ENCODE peak calls at places on chromosomes 5 and 9, in eight cellular contexts. Y, F, A, P, Z, S, N and R are unnamed samples.

GRCh38 chr5:58681943-58682342 is 99.1 kb downstream of the RAB3C start:
- DNase-seq in A (peak), N (no peak), Z (no peak), S (no peak), F (no peak), Y (no peak), P (no peak), R (no peak)

GRCh38 chr9:95211028-95211427 is 106.5 kb downstream of the FANCC start:
- DNase-seq in S (no peak), P (peak), Y (no peak), A (no peak), F (no peak), N (no peak), Z (no peak), R (no peak)

GRCh38 chr5:174489920-174490597 is 234.3 kb upstream of the MSX2 start:
- DNase-seq in P (no peak), Z (no peak), S (no peak), N (no peak), A (no peak), F (no peak), Y (no peak), R (no peak)

GRCh38 chr9:137319434-137319975 is 17.4 kb upstream of the NRARP start:
- DNase-seq in F (no peak), A (no peak), P (no peak), Y (no peak), Z (no peak), S (no peak), N (no peak), R (no peak)

GRCh38 chr9:131018621-131019020 is 9.6 kb downstream of the LAMC3 start:
- DNase-seq in N (no peak), P (no peak), S (no peak), Z (no peak), F (no peak), A (no peak), Y (no peak), R (no peak)

GRCh38 chr5:99355881-99356280 is 427.1 kb upstream of the CHD1 start:
- DNase-seq in F (no peak), Y (no peak), A (no peak), S (no peak), N (no peak), Z (no peak), P (no peak), R (no peak)

GRCh38 chr5:90877049-90877448 is 318.5 kb downstream of the ADGRV1 start:
- DNase-seq in P (no peak), S (no peak), A (no peak), N (no peak), F (no peak), Z (no peak), Y (no peak), R (no peak)

GRCh38 chr9:77018058-77019009 is 1.1 kb upstream of the FOXB2 start:
- DNase-seq in N (no peak), S (peak), P (peak), F (no peak), Z (no peak), A (no peak), Y (no peak), R (no peak)

GRCh38 chr5:75337366-75338021 is 474 bp downstream of the HMGCR start:
- DNase-seq in S (peak), A (no peak), N (peak), F (no peak), Y (peak), P (no peak), Z (no peak), R (no peak)

GRCh38 chr9:2403701-2404100 is 217.9 kb upstream of the VLDLR start:
- DNase-seq in N (no peak), S (no peak), Y (no peak), P (no peak), Z (no peak), F (no peak), A (no peak), R (no peak)

GRCh38 chr9:93129286-93129685 is 4.8 kb downstream of the NINJ1 start:
- DNase-seq in P (no peak), F (no peak), A (no peak), N (no peak), Z (no peak), Y (no peak), S (no peak), R (no peak)

GRCh38 chr5:126961702-126962101 is 68.7 kb downstream of the MARCHF3 start:
- DNase-seq in A (no peak), P (no peak), Y (no peak), N (no peak), F (no peak), S (no peak), Z (peak), R (no peak)

GRCh38 chr5:91182763-91183162 is 200.4 kb downstream of the ARRDC3 start:
- DNase-seq in P (no peak), A (no peak), N (no peak), Y (peak), S (no peak), Z (no peak), F (no peak), R (no peak)

GRCh38 chr5:13648822-13649221 is 295.7 kb downstream of the DNAH5 start:
- DNase-seq in A (no peak), N (no peak), F (no peak), Y (no peak), P (no peak), Z (no peak), S (no peak), R (no peak)

GRCh38 chr9:37297592-37297991 is 124.9 kb upstream of the GRHPR start:
- DNase-seq in F (no peak), P (no peak), N (no peak), Y (no peak), Z (no peak), S (no peak), A (no peak), R (no peak)

GRCh38 chr5:78504726-78505431 is 143.7 kb downstream of the LHFPL2 start:
- DNase-seq in P (no peak), F (no peak), Y (peak), N (no peak), A (no peak), S (no peak), Z (peak), R (peak)

GRCh38 chr5:174339130-174339529 is 293.6 kb downstream of the NSG2 start:
- DNase-seq in P (no peak), N (no peak), F (no peak), Z (no peak), S (no peak), A (no peak), Y (no peak), R (no peak)

GRCh38 chr9:93009337-93010015 is 49.0 kb upstream of the SUSD3 start:
- DNase-seq in Y (no peak), F (no peak), Z (peak), P (no peak), N (no peak), A (no peak), S (no peak), R (no peak)

GRCh38 chr9:122252796-122253195 is 11.8 kb downstream of the RBM18 start:
- DNase-seq in N (no peak), S (no peak), P (no peak), F (no peak), Z (no peak), A (no peak), Y (no peak), R (no peak)

GRCh38 chr5:168165221-168165965 is 126.1 kb upstream of the WWC1 start:
- DNase-seq in F (no peak), Y (no peak), Z (peak), P (peak), N (no peak), S (no peak), A (no peak), R (no peak)

GRCh38 chr5:168042284-168043080 is 249.0 kb upstream of the WWC1 start:
- DNase-seq in Z (no peak), Y (no peak), P (no peak), S (no peak), F (no peak), N (no peak), A (no peak), R (no peak)

GRCh38 chr5:71838286-71838685 is 119.2 kb downstream of the CARTPT start:
- DNase-seq in S (no peak), P (no peak), A (no peak), Y (no peak), N (no peak), Z (no peak), F (no peak), R (no peak)

GRCh38 chr5:81234299-81234698 is 1.2 kb downstream of the CKMT2 start:
- DNase-seq in F (no peak), N (no peak), Y (no peak), Z (no peak), A (no peak), P (no peak), S (no peak), R (no peak)

GRCh38 chr5:136064510-136064909 is 35.7 kb downstream of the TGFBI start:
- DNase-seq in Z (no peak), A (no peak), F (no peak), Y (no peak), S (no peak), P (peak), N (no peak), R (no peak)

GRCh38 chr5:102910240-102911226 is 155.4 kb downstream of the PAM start:
- DNase-seq in N (no peak), F (no peak), Y (no peak), Z (no peak), P (no peak), S (no peak), A (no peak), R (no peak)

GRCh38 chr9:89613912-89614311 is 9.1 kb downstream of the GADD45G start:
- DNase-seq in P (no peak), A (no peak), Y (no peak), Z (no peak), F (no peak), S (no peak), N (no peak), R (no peak)